ENCODE peak calls at places on chromosomes 13 and 19, in eight cellular contexts. One of them, this sample, is unnamed.

GRCh38 chr13:90766503-90766902 is 581.0 kb upstream of the MIR17HG start:
- DNase-seq in cardiac muscle cell: no peak
- DNase-seq in uterus: no peak
- DNase-seq in IMR-90: no peak
- DNase-seq in CD4-positive, alpha-beta T cell: no peak
- DNase-seq in heart right ventricle: no peak
- DNase-seq in DND-41: no peak
- DNase-seq in fibroblast of lung: no peak
- DNase-seq in this sample: no peak

GRCh38 chr19:55940306-55940705 is 7.3 kb upstream of the NLRP8 start:
- DNase-seq in cardiac muscle cell: no peak
- DNase-seq in uterus: no peak
- DNase-seq in IMR-90: no peak
- DNase-seq in CD4-positive, alpha-beta T cell: no peak
- DNase-seq in heart right ventricle: no peak
- DNase-seq in DND-41: no peak
- DNase-seq in fibroblast of lung: no peak
- DNase-seq in this sample: no peak

GRCh38 chr13:36382030-36382429 is 35.8 kb upstream of the SPART start:
- DNase-seq in cardiac muscle cell: no peak
- DNase-seq in uterus: no peak
- DNase-seq in IMR-90: no peak
- DNase-seq in CD4-positive, alpha-beta T cell: no peak
- DNase-seq in heart right ventricle: no peak
- DNase-seq in DND-41: no peak
- DNase-seq in fibroblast of lung: peak; percentile 68
- DNase-seq in this sample: no peak

GRCh38 chr19:7863157-7863970 is 10.8 kb downstream of the PRR36 start:
- DNase-seq in cardiac muscle cell: peak; percentile 44
- DNase-seq in uterus: no peak
- DNase-seq in IMR-90: no peak
- DNase-seq in CD4-positive, alpha-beta T cell: no peak
- DNase-seq in heart right ventricle: no peak
- DNase-seq in DND-41: no peak
- DNase-seq in fibroblast of lung: no peak
- DNase-seq in this sample: no peak

GRCh38 chr19:16076958-16077611 is 790 bp downstream of the TPM4 start:
- DNase-seq in cardiac muscle cell: peak; percentile 55
- DNase-seq in uterus: peak; percentile 61
- DNase-seq in IMR-90: no peak
- DNase-seq in CD4-positive, alpha-beta T cell: peak; percentile 37
- DNase-seq in heart right ventricle: peak; percentile 69
- DNase-seq in DND-41: peak; percentile 48
- DNase-seq in fibroblast of lung: no peak
- DNase-seq in this sample: no peak

GRCh38 chr19:48244289-48244688 is 11.4 kb downstream of the CARD8 start:
- DNase-seq in cardiac muscle cell: no peak
- DNase-seq in uterus: no peak
- DNase-seq in IMR-90: no peak
- DNase-seq in CD4-positive, alpha-beta T cell: peak; percentile 44
- DNase-seq in heart right ventricle: no peak
- DNase-seq in DND-41: no peak
- DNase-seq in fibroblast of lung: peak; percentile 6
- DNase-seq in this sample: no peak

GRCh38 chr19:33524024-33524664 is 2.6 kb upstream of the PEPD start:
- DNase-seq in cardiac muscle cell: no peak
- DNase-seq in uterus: peak; percentile 25
- DNase-seq in IMR-90: no peak
- DNase-seq in CD4-positive, alpha-beta T cell: no peak
- DNase-seq in heart right ventricle: no peak
- DNase-seq in DND-41: no peak
- DNase-seq in fibroblast of lung: no peak
- DNase-seq in this sample: no peak

GRCh38 chr19:366951-367350 is 22.4 kb upstream of the MIER2 start:
- DNase-seq in cardiac muscle cell: no peak
- DNase-seq in uterus: no peak
- DNase-seq in IMR-90: no peak
- DNase-seq in CD4-positive, alpha-beta T cell: no peak
- DNase-seq in heart right ventricle: no peak
- DNase-seq in DND-41: no peak
- DNase-seq in fibroblast of lung: no peak
- DNase-seq in this sample: no peak

GRCh38 chr19:56810260-56810659 is 30.3 kb downstream of the PEG3 start:
- DNase-seq in cardiac muscle cell: no peak
- DNase-seq in uterus: no peak
- DNase-seq in IMR-90: no peak
- DNase-seq in CD4-positive, alpha-beta T cell: no peak
- DNase-seq in heart right ventricle: no peak
- DNase-seq in DND-41: no peak
- DNase-seq in fibroblast of lung: no peak
- DNase-seq in this sample: no peak

GRCh38 chr19:50568321-50569022 is at the start of gene LRRC4B:
- DNase-seq in cardiac muscle cell: peak; percentile 66
- DNase-seq in uterus: peak; percentile 49
- DNase-seq in IMR-90: no peak
- DNase-seq in CD4-positive, alpha-beta T cell: no peak
- DNase-seq in heart right ventricle: no peak
- DNase-seq in DND-41: no peak
- DNase-seq in fibroblast of lung: no peak
- DNase-seq in this sample: no peak

GRCh38 chr19:50565984-50566903 is 2.0 kb downstream of the LRRC4B start:
- DNase-seq in cardiac muscle cell: no peak
- DNase-seq in uterus: no peak
- DNase-seq in IMR-90: no peak
- DNase-seq in CD4-positive, alpha-beta T cell: no peak
- DNase-seq in heart right ventricle: no peak
- DNase-seq in DND-41: no peak
- DNase-seq in fibroblast of lung: no peak
- DNase-seq in this sample: no peak

GRCh38 chr19:50569023-50569697 is 925 bp upstream of the LRRC4B start:
- DNase-seq in cardiac muscle cell: no peak
- DNase-seq in uterus: no peak
- DNase-seq in IMR-90: no peak
- DNase-seq in CD4-positive, alpha-beta T cell: no peak
- DNase-seq in heart right ventricle: no peak
- DNase-seq in DND-41: no peak
- DNase-seq in fibroblast of lung: no peak
- DNase-seq in this sample: no peak

GRCh38 chr19:50567882-50568281 is 353 bp downstream of the LRRC4B start:
- DNase-seq in cardiac muscle cell: no peak
- DNase-seq in uterus: no peak
- DNase-seq in IMR-90: no peak
- DNase-seq in CD4-positive, alpha-beta T cell: no peak
- DNase-seq in heart right ventricle: no peak
- DNase-seq in DND-41: no peak
- DNase-seq in fibroblast of lung: no peak
- DNase-seq in this sample: no peak

DNA sequence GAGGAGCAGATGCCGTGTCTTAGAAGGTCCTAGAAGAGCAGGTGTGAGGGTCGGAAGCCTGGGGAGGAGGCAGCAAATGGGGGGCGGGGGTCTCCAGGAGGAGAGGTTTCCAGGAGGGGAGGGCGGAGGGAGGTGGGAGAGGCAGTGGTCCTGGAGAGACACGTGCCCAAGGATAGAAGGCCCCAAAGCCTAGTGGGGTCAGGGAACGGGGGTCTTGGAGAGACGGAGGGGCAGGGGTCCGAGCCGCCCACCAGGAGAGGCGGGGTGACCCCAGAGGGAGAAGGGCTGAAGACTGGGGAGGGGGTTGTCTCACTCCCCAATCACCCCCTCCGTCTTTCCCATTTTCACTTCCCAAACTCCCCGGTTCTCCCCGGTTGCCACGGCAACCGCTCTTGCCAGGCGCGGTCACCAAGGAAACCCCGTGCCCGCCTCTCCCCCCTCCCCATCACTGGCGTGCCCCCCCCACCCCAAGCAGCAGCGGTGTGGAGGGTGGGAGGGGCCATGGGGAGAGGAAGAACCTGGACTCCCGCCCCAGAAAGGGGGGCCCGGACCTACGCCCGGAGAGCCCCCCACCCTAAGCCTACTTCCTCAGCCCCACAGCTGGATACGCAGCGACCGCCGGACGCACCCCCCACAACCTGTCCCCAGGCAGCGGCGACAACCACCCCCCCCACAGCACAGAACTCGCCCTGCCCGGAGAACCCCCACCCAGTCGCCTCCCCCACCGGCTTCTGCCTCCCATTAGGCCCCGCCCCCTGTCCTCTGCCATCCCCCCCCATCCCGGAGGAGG is 988 bp downstream of the LRRC4B start:
- DNase-seq in cardiac muscle cell: no peak
- DNase-seq in uterus: no peak
- DNase-seq in IMR-90: no peak
- DNase-seq in CD4-positive, alpha-beta T cell: no peak
- DNase-seq in heart right ventricle: no peak
- DNase-seq in DND-41: no peak
- DNase-seq in fibroblast of lung: no peak
- DNase-seq in this sample: no peak
- H3K27ac ChIP-seq in cardiac muscle cell: no peak overlapping the region
- H3K27ac ChIP-seq in uterus: no peak overlapping the region
- H3K27ac ChIP-seq in IMR-90: no peak overlapping the region
- H3K27ac ChIP-seq in CD4-positive, alpha-beta T cell: no peak overlapping the region
- H3K27ac ChIP-seq in heart right ventricle: no peak overlapping the region
- H3K27ac ChIP-seq in DND-41: no peak overlapping the region
- H3K27ac ChIP-seq in fibroblast of lung: no peak overlapping the region
- H3K27ac ChIP-seq in this sample: no peak overlapping the region

GRCh38 chr19:36032251-36033104 is at the start of gene CLIP3:
- DNase-seq in cardiac muscle cell: peak; percentile 78
- DNase-seq in uterus: peak; percentile 81
- DNase-seq in IMR-90: peak; percentile 62
- DNase-seq in CD4-positive, alpha-beta T cell: peak; percentile 54
- DNase-seq in heart right ventricle: peak; percentile 75
- DNase-seq in DND-41: no peak
- DNase-seq in fibroblast of lung: peak; percentile 59
- DNase-seq in this sample: no peak

GRCh38 chr19:36031308-36031707 is 1.4 kb downstream of the CLIP3 start:
- DNase-seq in cardiac muscle cell: no peak
- DNase-seq in uterus: no peak
- DNase-seq in IMR-90: no peak
- DNase-seq in CD4-positive, alpha-beta T cell: no peak
- DNase-seq in heart right ventricle: no peak
- DNase-seq in DND-41: no peak
- DNase-seq in fibroblast of lung: no peak
- DNase-seq in this sample: no peak

GRCh38 chr19:36027696-36028095 is 5.0 kb downstream of the CLIP3 start:
- DNase-seq in cardiac muscle cell: no peak
- DNase-seq in uterus: no peak
- DNase-seq in IMR-90: no peak
- DNase-seq in CD4-positive, alpha-beta T cell: no peak
- DNase-seq in heart right ventricle: no peak
- DNase-seq in DND-41: no peak
- DNase-seq in fibroblast of lung: no peak
- DNase-seq in this sample: no peak

GRCh38 chr19:36028313-36029041 is 4.2 kb downstream of the CLIP3 start:
- DNase-seq in cardiac muscle cell: no peak
- DNase-seq in uterus: no peak
- DNase-seq in IMR-90: no peak
- DNase-seq in CD4-positive, alpha-beta T cell: no peak
- DNase-seq in heart right ventricle: no peak
- DNase-seq in DND-41: no peak
- DNase-seq in fibroblast of lung: no peak
- DNase-seq in this sample: no peak

GRCh38 chr19:36030264-36031148 is 2.2 kb downstream of the CLIP3 start:
- DNase-seq in cardiac muscle cell: no peak
- DNase-seq in uterus: no peak
- DNase-seq in IMR-90: peak; percentile 53
- DNase-seq in CD4-positive, alpha-beta T cell: no peak
- DNase-seq in heart right ventricle: no peak
- DNase-seq in DND-41: no peak
- DNase-seq in fibroblast of lung: peak; percentile 11
- DNase-seq in this sample: no peak
- TF ChIP-seq CTCF in cardiac muscle cell: peak; percentile 29
- TF ChIP-seq CTCF in uterus: no peak
- TF ChIP-seq CTCF in IMR-90: no peak
- TF ChIP-seq CTCF in CD4-positive, alpha-beta T cell: no peak
- TF ChIP-seq CTCF in heart right ventricle: no peak
- TF ChIP-seq CTCF in DND-41: no peak
- TF ChIP-seq CTCF in fibroblast of lung: no peak
- TF ChIP-seq CTCF in this sample: no peak

GRCh38 chr19:36524617-36525016 is 3.5 kb downstream of the ZNF260 start:
- DNase-seq in cardiac muscle cell: no peak
- DNase-seq in uterus: no peak
- DNase-seq in IMR-90: no peak
- DNase-seq in CD4-positive, alpha-beta T cell: no peak
- DNase-seq in heart right ventricle: no peak
- DNase-seq in DND-41: no peak
- DNase-seq in fibroblast of lung: no peak
- DNase-seq in this sample: no peak
- H3K9me3 ChIP-seq in cardiac muscle cell: no peaks in the 10 kb centered on the region
- H3K9me3 ChIP-seq in uterus: peaks cover 49% of the 10 kb centered on the region
- H3K9me3 ChIP-seq in IMR-90: peaks cover 39% of the 10 kb centered on the region
- H3K9me3 ChIP-seq in CD4-positive, alpha-beta T cell: peaks cover 51% of the 10 kb centered on the region
- H3K9me3 ChIP-seq in heart right ventricle: peaks cover 68% of the 10 kb centered on the region
- H3K9me3 ChIP-seq in DND-41: peaks cover 38% of the 10 kb centered on the region
- H3K9me3 ChIP-seq in fibroblast of lung: no peaks in the 10 kb centered on the region
- H3K9me3 ChIP-seq in this sample: peaks cover 65% of the 10 kb centered on the region

GRCh38 chr19:11164278-11164677 is 8.7 kb upstream of the SPC24 start:
- DNase-seq in cardiac muscle cell: peak; percentile 40
- DNase-seq in uterus: no peak
- DNase-seq in IMR-90: no peak
- DNase-seq in CD4-positive, alpha-beta T cell: no peak
- DNase-seq in heart right ventricle: no peak
- DNase-seq in DND-41: no peak
- DNase-seq in fibroblast of lung: no peak
- DNase-seq in this sample: no peak
- H3K27ac ChIP-seq in cardiac muscle cell: peak overlapping the region; percentile 90
- H3K27ac ChIP-seq in uterus: peak overlapping the region; percentile 96
- H3K27ac ChIP-seq in IMR-90: no peak overlapping the region
- H3K27ac ChIP-seq in CD4-positive, alpha-beta T cell: no peak overlapping the region
- H3K27ac ChIP-seq in heart right ventricle: peak overlapping the region; percentile 84
- H3K27ac ChIP-seq in DND-41: no peak overlapping the region
- H3K27ac ChIP-seq in fibroblast of lung: peak overlapping the region; percentile 90
- H3K27ac ChIP-seq in this sample: no peak overlapping the region

DNA sequence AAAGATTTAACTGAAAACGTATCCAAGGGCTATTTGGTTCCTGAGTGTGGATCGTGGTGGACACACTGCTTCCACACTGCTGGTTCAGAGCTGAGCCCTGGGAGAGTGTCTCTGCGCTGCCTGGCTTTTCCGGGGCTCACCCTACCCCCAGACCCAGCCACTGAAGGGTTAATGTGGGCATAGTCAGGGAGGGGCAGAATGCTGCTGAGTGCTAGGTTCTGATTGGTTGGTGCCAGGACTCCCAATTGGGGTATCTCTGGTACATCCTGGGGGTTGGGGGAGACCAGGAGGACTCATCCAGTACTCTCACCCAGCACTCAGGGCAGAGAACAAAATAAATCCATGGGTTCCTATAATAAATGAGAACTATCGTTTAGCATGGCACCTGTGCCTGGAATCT is 142.3 kb downstream of the CACNA1A start:
- DNase-seq in cardiac muscle cell: no peak
- DNase-seq in uterus: no peak
- DNase-seq in IMR-90: no peak
- DNase-seq in CD4-positive, alpha-beta T cell: no peak
- DNase-seq in heart right ventricle: no peak
- DNase-seq in DND-41: no peak
- DNase-seq in fibroblast of lung: no peak
- DNase-seq in this sample: no peak
- TF ChIP-seq CTCF in cardiac muscle cell: no peak
- TF ChIP-seq CTCF in uterus: no peak
- TF ChIP-seq CTCF in IMR-90: no peak
- TF ChIP-seq CTCF in CD4-positive, alpha-beta T cell: no peak
- TF ChIP-seq CTCF in heart right ventricle: no peak
- TF ChIP-seq CTCF in DND-41: no peak
- TF ChIP-seq CTCF in fibroblast of lung: no peak
- TF ChIP-seq CTCF in this sample: no peak

GRCh38 chr19:40026597-40026970 is 29.4 kb downstream of the ZNF780B start:
- DNase-seq in cardiac muscle cell: no peak
- DNase-seq in uterus: no peak
- DNase-seq in IMR-90: no peak
- DNase-seq in CD4-positive, alpha-beta T cell: no peak
- DNase-seq in heart right ventricle: no peak
- DNase-seq in DND-41: no peak
- DNase-seq in fibroblast of lung: no peak
- DNase-seq in this sample: no peak
- H3K9me3 ChIP-seq in cardiac muscle cell: no peaks in the 10 kb centered on the region
- H3K9me3 ChIP-seq in uterus: peaks cover 50% of the 10 kb centered on the region
- H3K9me3 ChIP-seq in IMR-90: peaks cover 58% of the 10 kb centered on the region
- H3K9me3 ChIP-seq in CD4-positive, alpha-beta T cell: peaks cover 91% of the 10 kb centered on the region
- H3K9me3 ChIP-seq in heart right ventricle: peaks cover 99% of the 10 kb centered on the region
- H3K9me3 ChIP-seq in DND-41: peaks cover 61% of the 10 kb centered on the region
- H3K9me3 ChIP-seq in fibroblast of lung: no peaks in the 10 kb centered on the region
- H3K9me3 ChIP-seq in this sample: peaks cover 75% of the 10 kb centered on the region